ENCODE peak calls at places on chromosomes 4 and X, in eight cellular contexts. G is activated naive CD4-positive, alpha-beta T cell treated with anti-CD3 and anti-CD28 coated beads, Interleukin-2, amount 50 U/mL, for 72 hours; N is fibroblast of mammary gland; F is effector memory CD4-positive, alpha-beta T cell; E is posterior cingulate gyrus; O is sciatic nerve; L is iris pigment epithelial cell; D is H7. A is an unnamed sample.

GRCh38 chrX:74779175-74779574 is 146.1 kb downstream of the NEXMIF start:
- DNase-seq in F (no peak), E (no peak), D (no peak), N (no peak), O (no peak), L (no peak), G (no peak), A (no peak)

GRCh38 chr4:151921371-151921770 is 160.6 kb upstream of the GATB start:
- DNase-seq in L (peak), G (no peak), E (no peak), D (no peak), F (no peak), N (peak), O (no peak), A (peak)

GRCh38 chr4:47669946-47670345 is 167.9 kb downstream of the CORIN start:
- DNase-seq in O (no peak), L (peak), E (no peak), D (no peak), F (no peak), G (no peak), N (no peak), A (no peak)

GRCh38 chrX:21487832-21488231 is 113.6 kb downstream of the CNKSR2 start:
- DNase-seq in O (no peak), G (no peak), E (no peak), N (no peak), L (peak), D (no peak), F (no peak), A (no peak)

GRCh38 chr4:92012899-92013867 is 290.6 kb upstream of the GRID2 start:
- DNase-seq in E (no peak), O (no peak), F (no peak), N (no peak), D (no peak), G (no peak), L (no peak), A (no peak)

GRCh38 chr4:77074961-77075855 is 581 bp downstream of the CCNI start:
- DNase-seq in F (peak), N (peak), E (peak), G (peak), D (peak), L (peak), O (peak), A (peak)

GRCh38 chr4:73193155-73193554 is 65.4 kb downstream of the ANKRD17 start:
- DNase-seq in L (no peak), F (no peak), E (no peak), D (no peak), G (no peak), N (no peak), O (no peak), A (no peak)

GRCh38 chr4:122285285-122285684 is 93.5 kb upstream of the ADAD1 start:
- DNase-seq in F (no peak), O (no peak), G (no peak), D (no peak), E (no peak), N (peak), L (peak), A (no peak)

GRCh38 chr4:82099863-82100579 is 273.8 kb downstream of the HNRNPD start:
- DNase-seq in G (no peak), E (no peak), N (peak), F (no peak), O (no peak), L (no peak), D (no peak), A (no peak)

A was measured in fibroblast of villous mesenchyme.